ENCODE peak calls at places on chromosome 5, in four cellular contexts. X is K562, E is A549, W is endothelial cell of umbilical vein. R is an unnamed sample.
A peak's percentile ranks its signal among the peaks of the same experiment; 100 is the strongest.

GRCh38 chr5:68225188-68225910 is 9.8 kb downstream of the PIK3R1 start:
- DNase-seq in X (no peak), E (peak; percentile 28), W (peak; percentile 50), R (no peak)

GRCh38 chr5:97383996-97384395 is 200.9 kb upstream of the RIOK2 start:
- DNase-seq in X (no peak), E (no peak), W (no peak), R (no peak)

GRCh38 chr5:59007460-59008063 is 424.7 kb downstream of the RAB3C start:
- DNase-seq in X (no peak), E (no peak), W (peak; percentile 27), R (no peak)

GRCh38 chr5:54018438-54018837 is 291.9 kb downstream of the ARL15 start:
- DNase-seq in X (no peak), E (no peak), W (no peak), R (peak; percentile 16)

GRCh38 chr5:139443766-139444473 is 4.6 kb upstream of the DNAJC18 start:
- DNase-seq in X (no peak), E (no peak), W (peak; percentile 74), R (no peak)

GRCh38 chr5:172180936-172181335 is 7.1 kb downstream of the STK10 start:
- DNase-seq in X (no peak), E (no peak), W (no peak), R (no peak)

GRCh38 chr5:873328-873727 is 19.3 kb downstream of the BRD9 start:
- DNase-seq in X (no peak), E (no peak), W (peak; percentile 14), R (no peak)

GRCh38 chr5:3625626-3626025 is 30.0 kb downstream of the IRX1 start:
- DNase-seq in X (no peak), E (no peak), W (no peak), R (no peak)

GRCh38 chr5:95069948-95070347 is 214.9 kb downstream of the MCTP1 start:
- DNase-seq in X (no peak), E (no peak), W (peak; percentile 31), R (no peak)

GRCh38 chr5:141821430-141821925 is 56.7 kb downstream of the PCDH1 start:
- DNase-seq in X (no peak), E (peak; percentile 65), W (peak; percentile 77), R (no peak)

GRCh38 chr5:179679014-179679674 is 1.7 kb downstream of the CBY3 start:
- DNase-seq in X (peak; percentile 38), E (no peak), W (peak; percentile 65), R (peak; percentile 84)

GRCh38 chr5:75337366-75338021 is 474 bp downstream of the HMGCR start:
- DNase-seq in X (no peak), E (peak; percentile 13), W (peak; percentile 35), R (no peak)

GRCh38 chr5:113761594-113761993 is 248.1 kb downstream of the YTHDC2 start:
- DNase-seq in X (no peak), E (no peak), W (no peak), R (no peak)

GRCh38 chr5:97499605-97500004 is 316.6 kb upstream of the RIOK2 start:
- DNase-seq in X (no peak), E (no peak), W (no peak), R (no peak)

GRCh38 chr5:157371655-157372471 is 88.2 kb upstream of the NIPAL4 start:
- DNase-seq in X (no peak), E (no peak), W (no peak), R (no peak)

GRCh38 chr5:102778478-102778877 is 23.4 kb downstream of the PAM start:
- DNase-seq in X (no peak), E (no peak), W (peak; percentile 87), R (no peak)

GRCh38 chr5:102865510-102866314 is 110.6 kb downstream of the PAM start:
- DNase-seq in X (no peak), E (peak; percentile 34), W (peak; percentile 80), R (peak; percentile 73)

GRCh38 chr5:127492854-127493738 is 24.3 kb upstream of the PRRC1 start:
- DNase-seq in X (peak; percentile 45), E (peak; percentile 52), W (peak; percentile 78), R (no peak)

GRCh38 chr5:3531320-3531986 is 64.2 kb upstream of the IRX1 start:
- DNase-seq in X (no peak), E (no peak), W (no peak), R (peak; percentile 38)

GRCh38 chr5:17000296-17000939 is 64.3 kb upstream of the MYO10 start:
- DNase-seq in X (no peak), E (peak; percentile 64), W (peak; percentile 77), R (no peak)

GRCh38 chr5:137521246-137521645 is 22.1 kb upstream of the SPOCK1 start:
- DNase-seq in X (no peak), E (no peak), W (no peak), R (no peak)

GRCh38 chr5:131541071-131541470 is 94.0 kb downstream of the RAPGEF6 start:
- DNase-seq in X (no peak), E (no peak), W (no peak), R (no peak)

GRCh38 chr5:68924490-68925145 is 169.2 kb upstream of the SLC30A5 start:
- DNase-seq in X (no peak), E (no peak), W (no peak), R (no peak)

GRCh38 chr5:14766591-14766990 is 102.1 kb downstream of the OTULIN start:
- DNase-seq in X (no peak), E (no peak), W (no peak), R (no peak)

GRCh38 chr5:149489605-149490037 is 61.6 kb downstream of the CSNK1A1 start:
- DNase-seq in X (no peak), E (peak; percentile 41), W (peak; percentile 62), R (no peak)
- TF ChIP-seq MAX in X (no peak), E (no peak), W (no peak), R (no peak)

GRCh38 chr5:39207628-39208027 is 11.7 kb downstream of the FYB1 start:
- DNase-seq in X (no peak), E (no peak), W (no peak), R (no peak)
- TF ChIP-seq MAX in X (no peak), E (no peak), W (no peak), R (no peak)

GRCh38 chr5:64746446-64746845 is 22.0 kb downstream of the SREK1IP1 start:
- DNase-seq in X (no peak), E (no peak), W (no peak), R (no peak)
- TF ChIP-seq MAX in X (no peak), E (no peak), W (no peak), R (no peak)

DNA sequence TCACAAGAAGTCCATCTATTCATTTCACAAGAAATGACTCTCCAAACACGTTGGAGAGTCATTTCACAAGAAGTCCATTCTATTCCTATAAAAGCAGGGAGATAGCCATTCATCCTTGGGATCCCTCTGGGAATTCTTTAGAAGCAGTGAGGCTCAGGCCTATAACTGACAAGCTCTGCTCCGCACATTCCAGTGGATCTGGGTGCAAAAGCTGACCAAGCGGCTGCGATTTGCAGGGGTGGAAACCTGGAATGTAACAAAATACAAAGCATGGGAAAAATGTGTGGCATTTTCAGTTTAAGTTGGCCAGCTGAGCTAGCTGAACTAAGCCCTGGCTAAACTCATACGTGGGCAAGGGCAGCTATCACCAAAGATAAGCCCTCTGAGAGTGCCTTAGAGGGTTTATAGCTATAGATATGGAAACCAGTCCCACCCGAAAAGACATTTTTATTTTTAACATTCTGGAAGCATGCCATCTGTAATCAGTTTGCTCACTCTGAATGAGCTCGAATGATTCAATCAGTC is 8.7 kb downstream of the TAS2R1 start:
- DNase-seq in X (no peak), E (no peak), W (no peak), R (no peak)
- TF ChIP-seq MAX in X (no peak), E (no peak), W (no peak), R (no peak)

DNA sequence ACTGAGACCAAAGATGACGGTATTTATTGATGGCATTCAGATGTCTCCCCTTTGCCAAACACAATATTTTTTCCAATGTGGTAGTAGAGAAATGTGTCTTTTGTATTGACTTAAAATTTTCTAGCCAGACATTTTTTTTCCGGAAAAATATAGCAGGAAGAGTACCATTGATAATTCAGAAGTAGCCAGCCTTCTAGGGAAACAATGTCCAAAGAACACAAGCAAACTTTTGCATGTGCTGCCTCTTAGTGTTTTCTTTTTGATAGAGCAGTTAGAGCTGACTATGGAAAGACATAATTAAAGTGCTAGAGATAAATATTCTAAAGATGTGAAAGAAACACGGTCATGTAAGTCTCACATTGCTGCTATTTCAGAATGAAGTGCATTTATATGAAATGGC is 231.4 kb downstream of the MARCHF11 start:
- DNase-seq in X (no peak), E (no peak), W (peak; percentile 55), R (no peak)
- TF ChIP-seq MAX in X (no peak), E (no peak), W (no peak), R (no peak)

GRCh38 chr5:40037703-40038102 is 612.9 kb upstream of the DAB2 start:
- DNase-seq in X (no peak), E (no peak), W (no peak), R (no peak)
- TF ChIP-seq MAX in X (no peak), E (no peak), W (no peak), R (no peak)

R was measured in WTC11.